ENCODE peak calls at places on chromosome 11, in ten cellular contexts. L, Z, E, N, P, X, H, I, G and Q are unnamed samples.

GRCh38 chr11:115912484-115912945 is 408.3 kb upstream of the CADM1 start:
- DNase-seq in L (no peak), Z (no peak), E (no peak), N (peak; percentile 7), P (no peak), X (peak; percentile 67), H (no peak), I (no peak), G (peak; percentile 29), Q (no peak)

GRCh38 chr11:68271781-68272608 is at the start of gene C11orf24:
- DNase-seq in L (peak; percentile 90), Z (peak; percentile 99), E (peak; percentile 97), N (peak; percentile 95), P (peak; percentile 98), X (peak; percentile 100), H (peak; percentile 86), I (peak; percentile 97), G (peak; percentile 98), Q (peak; percentile 97)

GRCh38 chr11:82234256-82234655 is 499.4 kb downstream of the FAM181B start:
- DNase-seq in L (no peak), Z (no peak), E (no peak), N (no peak), P (no peak), X (no peak), H (no peak), I (no peak), G (no peak), Q (no peak)

GRCh38 chr11:85751738-85752137 is 59.2 kb downstream of the SYTL2 start:
- DNase-seq in L (no peak), Z (no peak), E (no peak), N (no peak), P (peak; percentile 43), X (no peak), H (no peak), I (no peak), G (no peak), Q (no peak)

GRCh38 chr11:118005224-118006152 is 19.3 kb downstream of the IL10RA start:
- DNase-seq in L (no peak), Z (no peak), E (no peak), N (no peak), P (no peak), X (no peak), H (no peak), I (no peak), G (no peak), Q (no peak)

GRCh38 chr11:13118194-13118593 is 109.1 kb downstream of the RASSF10 start:
- DNase-seq in L (no peak), Z (no peak), E (no peak), N (peak; percentile 95), P (peak; percentile 93), X (no peak), H (peak; percentile 99), I (no peak), G (no peak), Q (peak; percentile 82)

GRCh38 chr11:78450866-78451265 is 33.2 kb upstream of the GAB2 start:
- DNase-seq in L (no peak), Z (no peak), E (no peak), N (no peak), P (no peak), X (no peak), H (no peak), I (no peak), G (no peak), Q (no peak)

GRCh38 chr11:125980421-125980820 is 34.6 kb downstream of the VSIG10L2 start:
- DNase-seq in L (no peak), Z (no peak), E (no peak), N (no peak), P (no peak), X (no peak), H (no peak), I (no peak), G (no peak), Q (no peak)

GRCh38 chr11:47143322-47143721 is 33.4 kb downstream of the ARFGAP2 start:
- DNase-seq in L (no peak), Z (no peak), E (peak; percentile 59), N (peak; percentile 84), P (peak; percentile 55), X (no peak), H (peak; percentile 82), I (peak; percentile 53), G (no peak), Q (peak; percentile 68)

GRCh38 chr11:33387586-33387985 is 130.4 kb downstream of the HIPK3 start:
- DNase-seq in L (no peak), Z (no peak), E (no peak), N (no peak), P (no peak), X (no peak), H (no peak), I (no peak), G (no peak), Q (no peak)

GRCh38 chr11:121687961-121688566 is 235.3 kb upstream of the SORL1-AS1 start:
- DNase-seq in L (no peak), Z (no peak), E (peak; percentile 15), N (peak; percentile 77), P (peak; percentile 60), X (no peak), H (no peak), I (no peak), G (no peak), Q (no peak)

GRCh38 chr11:58316142-58316541 is 42.7 kb downstream of the OR5B17 start:
- DNase-seq in L (no peak), Z (no peak), E (no peak), N (peak; percentile 28), P (peak; percentile 75), X (no peak), H (peak; percentile 67), I (no peak), G (no peak), Q (no peak)

GRCh38 chr11:3340025-3340424 is 38.9 kb downstream of the ZNF195 start:
- DNase-seq in L (no peak), Z (no peak), E (no peak), N (peak; percentile 62), P (peak; percentile 55), X (no peak), H (peak; percentile 85), I (no peak), G (no peak), Q (peak; percentile 65)

GRCh38 chr11:119424276-119424675 is 1.3 kb upstream of the THY1 start:
- DNase-seq in L (no peak), Z (no peak), E (no peak), N (no peak), P (no peak), X (no peak), H (no peak), I (no peak), G (no peak), Q (no peak)

GRCh38 chr11:8138526-8138925 is 30.3 kb downstream of the RIC3 start:
- DNase-seq in L (no peak), Z (no peak), E (no peak), N (no peak), P (no peak), X (no peak), H (no peak), I (no peak), G (no peak), Q (no peak)

GRCh38 chr11:43868852-43869567 is 11.6 kb upstream of the ALKBH3 start:
- DNase-seq in L (no peak), Z (peak; percentile 37), E (no peak), N (peak; percentile 43), P (peak; percentile 39), X (peak; percentile 22), H (peak; percentile 64), I (no peak), G (no peak), Q (peak; percentile 31)

GRCh38 chr11:37724305-37724704 is 1126.3 kb upstream of the RAG2 start:
- DNase-seq in L (no peak), Z (no peak), E (no peak), N (no peak), P (no peak), X (no peak), H (no peak), I (no peak), G (no peak), Q (no peak)

GRCh38 chr11:33045551-33046255 is 6.3 kb downstream of the TCP11L1 start:
- DNase-seq in L (no peak), Z (no peak), E (no peak), N (no peak), P (peak; percentile 83), X (no peak), H (peak; percentile 50), I (peak; percentile 76), G (no peak), Q (no peak)

GRCh38 chr11:101003468-101003867 is 126.1 kb downstream of the PGR start:
- DNase-seq in L (no peak), Z (no peak), E (no peak), N (no peak), P (peak; percentile 66), X (peak; percentile 13), H (no peak), I (no peak), G (no peak), Q (no peak)

GRCh38 chr11:43575931-43576833 is 104.4 kb upstream of the HSD17B12 start:
- DNase-seq in L (no peak), Z (no peak), E (no peak), N (peak; percentile 28), P (no peak), X (no peak), H (no peak), I (no peak), G (no peak), Q (no peak)

GRCh38 chr11:5204787-5205186 is 4.3 kb upstream of the OR51V1 start:
- DNase-seq in L (no peak), Z (no peak), E (no peak), N (peak; percentile 74), P (peak; percentile 59), X (peak; percentile 33), H (peak; percentile 75), I (peak; percentile 42), G (no peak), Q (peak; percentile 47)

GRCh38 chr11:130208241-130209127 is 48.9 kb downstream of the ST14 start:
- DNase-seq in L (no peak), Z (no peak), E (no peak), N (no peak), P (no peak), X (no peak), H (no peak), I (peak; percentile 39), G (no peak), Q (no peak)

GRCh38 chr11:2837096-2837601 is 48.4 kb downstream of the CDKN1C start:
- DNase-seq in L (no peak), Z (no peak), E (peak; percentile 82), N (no peak), P (peak; percentile 9), X (no peak), H (peak; percentile 67), I (peak; percentile 85), G (no peak), Q (peak; percentile 87)

GRCh38 chr11:67178878-67179277 is 59.8 kb downstream of the KDM2A start:
- DNase-seq in L (no peak), Z (no peak), E (no peak), N (no peak), P (no peak), X (no peak), H (peak; percentile 40), I (no peak), G (no peak), Q (no peak)

GRCh38 chr11:72250661-72251465 is 6.9 kb upstream of the PHOX2A start:
- DNase-seq in L (no peak), Z (no peak), E (no peak), N (no peak), P (no peak), X (no peak), H (no peak), I (peak; percentile 40), G (no peak), Q (no peak)

GRCh38 chr11:58216476-58216875 is 4.0 kb downstream of the OR1S1 start:
- DNase-seq in L (no peak), Z (no peak), E (no peak), N (no peak), P (no peak), X (no peak), H (no peak), I (no peak), G (no peak), Q (no peak)

GRCh38 chr11:82829101-82829500 is 71.1 kb downstream of the PRCP start:
- DNase-seq in L (no peak), Z (no peak), E (no peak), N (no peak), P (no peak), X (no peak), H (no peak), I (no peak), G (no peak), Q (no peak)

GRCh38 chr11:118312328-118312727 is 7.8 kb downstream of the CD3E start:
- DNase-seq in L (no peak), Z (no peak), E (no peak), N (no peak), P (no peak), X (no peak), H (no peak), I (no peak), G (no peak), Q (no peak)